ENCODE peak calls at places on chromosomes 3 and 15, in ten cellular contexts. Z, J, Q, M, Y, A, N, K, W and X are unnamed samples.

GRCh38 chr3:131350506-131350905 is 31.1 kb upstream of the NUDT16 start:
- DNase-seq in Z (no peak), J (no peak), Q (no peak), M (no peak), Y (no peak), A (no peak), N (peak), K (no peak), W (peak), X (peak)

GRCh38 chr3:115571413-115571812 is 51.9 kb upstream of the GAP43 start:
- DNase-seq in Z (no peak), J (no peak), Q (no peak), M (no peak), Y (no peak), A (no peak), N (no peak), K (no peak), W (no peak), X (no peak)

GRCh38 chr3:172543419-172543818 is 20.2 kb upstream of the TNFSF10 start:
- DNase-seq in Z (no peak), J (no peak), Q (no peak), M (no peak), Y (no peak), A (no peak), N (no peak), K (no peak), W (no peak), X (no peak)

GRCh38 chr3:9622438-9622837 is 26.9 kb upstream of the MTMR14 start:
- DNase-seq in Z (no peak), J (peak), Q (no peak), M (no peak), Y (no peak), A (no peak), N (no peak), K (no peak), W (no peak), X (no peak)

GRCh38 chr3:118196183-118196582 is 838.5 kb downstream of the IGSF11 start:
- DNase-seq in Z (no peak), J (no peak), Q (no peak), M (no peak), Y (no peak), A (no peak), N (no peak), K (no peak), W (no peak), X (no peak)

GRCh38 chr15:95606551-95606950 is 723.9 kb upstream of the NR2F2 start:
- DNase-seq in Z (no peak), J (no peak), Q (no peak), M (no peak), Y (no peak), A (no peak), N (no peak), K (no peak), W (no peak), X (no peak)

GRCh38 chr3:173287361-173287760 is 110.2 kb upstream of the NLGN1 start:
- DNase-seq in Z (no peak), J (no peak), Q (no peak), M (no peak), Y (no peak), A (no peak), N (no peak), K (no peak), W (no peak), X (no peak)

GRCh38 chr3:120013481-120013880 is 80.8 kb downstream of the GSK3B start:
- DNase-seq in Z (no peak), J (no peak), Q (no peak), M (no peak), Y (no peak), A (no peak), N (peak), K (no peak), W (peak), X (no peak)

GRCh38 chr3:7504886-7505775 is 644.2 kb downstream of the GRM7 start:
- DNase-seq in Z (no peak), J (no peak), Q (no peak), M (no peak), Y (no peak), A (peak), N (peak), K (no peak), W (peak), X (peak)

GRCh38 chr3:158801200-158801599 is 654 bp upstream of the MFSD1 start:
- DNase-seq in Z (no peak), J (no peak), Q (no peak), M (peak), Y (no peak), A (no peak), N (peak), K (no peak), W (no peak), X (no peak)

GRCh38 chr15:65460948-65461347 is 38.2 kb upstream of the IGDCC4 start:
- DNase-seq in Z (no peak), J (no peak), Q (no peak), M (no peak), Y (no peak), A (peak), N (peak), K (no peak), W (peak), X (no peak)

GRCh38 chr15:39596358-39597051 is 15.6 kb downstream of the THBS1 start:
- DNase-seq in Z (no peak), J (no peak), Q (peak), M (no peak), Y (no peak), A (no peak), N (peak), K (no peak), W (no peak), X (no peak)

GRCh38 chr3:43699864-43700263 is 9.1 kb downstream of the ABHD5 start:
- DNase-seq in Z (no peak), J (no peak), Q (no peak), M (no peak), Y (peak), A (no peak), N (no peak), K (no peak), W (no peak), X (peak)

GRCh38 chr15:95669146-95669922 is 661.2 kb upstream of the NR2F2 start:
- DNase-seq in Z (no peak), J (peak), Q (no peak), M (no peak), Y (peak), A (no peak), N (no peak), K (no peak), W (no peak), X (no peak)

GRCh38 chr15:101445562-101446526 is 43.7 kb downstream of the PCSK6 start:
- DNase-seq in Z (no peak), J (no peak), Q (no peak), M (no peak), Y (no peak), A (no peak), N (peak), K (no peak), W (peak), X (peak)

GRCh38 chr3:66037330-66037985 is 1.3 kb downstream of the MAGI1 start:
- DNase-seq in Z (no peak), J (peak), Q (no peak), M (peak), Y (peak), A (no peak), N (peak), K (peak), W (peak), X (peak)

GRCh38 chr3:149736180-149737100 is 15.8 kb downstream of the COMMD2 start:
- DNase-seq in Z (no peak), J (no peak), Q (peak), M (no peak), Y (no peak), A (peak), N (peak), K (no peak), W (peak), X (peak)

GRCh38 chr3:63763156-63763555 is 55.9 kb upstream of the C3orf49 start:
- DNase-seq in Z (no peak), J (no peak), Q (peak), M (no peak), Y (no peak), A (no peak), N (peak), K (no peak), W (peak), X (no peak)

GRCh38 chr15:69576035-69576526 is 123.5 kb downstream of the RPLP1 start:
- DNase-seq in Z (no peak), J (peak), Q (no peak), M (peak), Y (peak), A (no peak), N (no peak), K (no peak), W (no peak), X (peak)
- TF ChIP-seq CTCF in Z (peak), J (peak), Q (peak), M (peak), Y (peak), A (peak), N (peak), K (peak), W (peak), X (peak)

GRCh38 chr3:4978259-4978965 is 825 bp upstream of the BHLHE40 start:
- DNase-seq in Z (peak), J (peak), Q (peak), M (peak), Y (peak), A (peak), N (peak), K (peak), W (peak), X (peak)

GRCh38 chr3:4978966-4979400 is 254 bp upstream of the BHLHE40 start:
- DNase-seq in Z (peak), J (peak), Q (peak), M (peak), Y (peak), A (no peak), N (peak), K (peak), W (peak), X (peak)

GRCh38 chr3:4979401-4980228 is at the start of gene BHLHE40:
- DNase-seq in Z (no peak), J (no peak), Q (no peak), M (peak), Y (peak), A (no peak), N (no peak), K (no peak), W (no peak), X (no peak)

GRCh38 chr3:4977001-4977888 is 2.0 kb upstream of the BHLHE40 start:
- DNase-seq in Z (no peak), J (peak), Q (no peak), M (peak), Y (peak), A (no peak), N (peak), K (peak), W (peak), X (peak)

DNA sequence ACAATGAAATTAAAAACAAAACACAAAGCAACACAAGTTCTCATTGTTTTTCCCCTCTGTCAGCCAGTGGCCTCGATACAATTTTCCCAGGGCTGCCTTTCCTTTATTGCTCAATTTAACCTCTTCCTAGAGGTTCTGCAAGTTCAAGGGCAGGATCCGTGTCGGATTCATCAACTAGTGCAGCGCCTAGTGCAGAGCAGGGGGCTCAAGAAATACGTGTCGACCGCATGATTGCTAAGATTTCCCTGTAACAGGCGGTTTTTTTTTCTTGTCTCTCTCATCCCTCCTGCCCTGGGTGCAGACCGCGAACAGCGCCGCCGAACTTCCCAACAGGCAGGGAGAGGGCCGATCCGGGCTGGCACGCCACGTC is 1.4 kb upstream of the BHLHE40 start:
- DNase-seq in Z (no peak), J (no peak), Q (no peak), M (no peak), Y (no peak), A (no peak), N (no peak), K (no peak), W (no peak), X (peak)
- TF ChIP-seq CTCF in Z (no peak), J (no peak), Q (no peak), M (no peak), Y (no peak), A (no peak), N (no peak), K (no peak), W (no peak), X (no peak)

DNA sequence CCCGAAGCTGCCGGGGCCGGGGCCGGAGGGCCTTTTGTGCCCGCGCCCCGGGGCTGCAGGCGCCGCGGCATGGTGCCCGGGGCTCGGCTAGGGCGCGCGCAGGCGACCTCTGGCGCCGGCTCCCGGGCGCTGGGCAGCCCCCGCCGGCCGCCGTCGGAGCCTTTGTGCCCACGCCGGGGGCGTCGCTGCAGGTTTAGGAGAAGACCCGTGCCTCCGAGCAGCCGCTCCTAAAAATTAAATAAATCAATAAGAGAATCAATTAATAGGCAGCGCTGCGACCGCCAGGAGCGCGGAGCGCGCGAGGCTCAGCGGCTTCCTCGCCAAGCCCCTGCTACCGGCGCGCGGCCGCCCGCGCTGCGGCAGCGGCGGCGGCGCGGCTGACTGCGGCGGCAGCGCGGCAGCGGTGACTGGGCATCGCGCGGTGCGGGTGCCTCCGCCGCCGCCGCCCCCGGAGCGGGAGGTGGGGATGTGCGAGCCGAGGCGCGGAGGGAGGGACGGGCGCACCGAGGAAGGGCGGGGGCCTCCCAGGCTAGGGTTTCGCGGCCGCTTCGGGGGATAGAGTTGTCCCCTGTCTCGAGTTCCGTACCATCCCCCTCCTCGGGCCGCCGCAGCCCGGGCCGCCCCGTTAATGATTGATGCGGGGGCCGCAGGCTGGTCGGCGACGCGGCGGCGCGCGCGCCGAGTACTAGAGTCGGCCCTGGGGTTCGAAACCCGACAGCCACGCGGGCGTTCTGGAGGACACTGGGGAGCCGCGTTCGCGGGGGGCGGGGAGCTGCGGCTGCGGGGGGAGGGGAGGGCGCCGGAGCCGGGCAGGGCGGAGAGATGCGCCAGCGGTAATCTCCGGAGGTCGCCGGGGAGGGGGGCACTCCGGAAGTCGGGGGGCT is at the start of gene PAQR9:
- DNase-seq in Z (no peak), J (no peak), Q (no peak), M (no peak), Y (peak), A (no peak), N (peak), K (no peak), W (peak), X (no peak)
- TF ChIP-seq CTCF in Z (no peak), J (no peak), Q (no peak), M (no peak), Y (no peak), A (no peak), N (no peak), K (no peak), W (no peak), X (no peak)

GRCh38 chr3:38653685-38654537 is 4.4 kb upstream of the SCN5A start:
- DNase-seq in Z (no peak), J (no peak), Q (no peak), M (peak), Y (no peak), A (no peak), N (no peak), K (no peak), W (no peak), X (no peak)

GRCh38 chr3:38652934-38653333 is 3.4 kb upstream of the SCN5A start:
- DNase-seq in Z (no peak), J (no peak), Q (no peak), M (no peak), Y (no peak), A (no peak), N (no peak), K (no peak), W (no peak), X (no peak)

GRCh38 chr3:38658886-38659285 is 9.4 kb upstream of the SCN5A start:
- DNase-seq in Z (no peak), J (no peak), Q (no peak), M (no peak), Y (no peak), A (no peak), N (no peak), K (no peak), W (no peak), X (no peak)

GRCh38 chr3:38657369-38657768 is 7.9 kb upstream of the SCN5A start:
- DNase-seq in Z (no peak), J (no peak), Q (no peak), M (no peak), Y (no peak), A (no peak), N (no peak), K (no peak), W (no peak), X (no peak)

DNA sequence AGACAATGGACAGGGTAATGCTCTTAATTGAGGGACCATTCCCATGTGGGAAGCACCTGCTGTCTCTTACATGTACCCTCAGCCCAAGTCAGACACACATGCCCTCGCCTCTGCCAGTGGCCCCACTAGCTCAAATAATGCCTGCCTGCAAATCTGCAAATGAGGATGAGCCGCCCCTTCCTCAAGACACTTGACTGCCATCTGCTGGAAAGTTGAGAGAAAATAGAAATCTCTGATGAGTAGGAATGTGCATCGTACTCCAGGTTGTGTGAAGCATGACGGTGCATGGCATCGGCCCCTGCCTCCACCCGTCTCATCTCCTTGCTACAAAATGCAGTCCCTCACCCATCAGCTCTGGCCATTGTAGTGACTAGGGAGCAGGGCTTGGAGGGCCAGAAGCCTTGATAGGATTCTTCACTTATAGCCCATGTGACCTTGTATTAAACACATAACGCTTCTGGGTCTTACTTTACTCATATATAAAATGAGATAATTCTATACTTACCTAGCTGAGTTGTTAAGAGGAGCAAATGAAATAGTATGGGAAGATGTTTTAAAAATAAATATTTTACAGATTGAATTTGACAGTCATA is 6.3 kb upstream of the SCN5A start:
- DNase-seq in Z (peak), J (no peak), Q (no peak), M (no peak), Y (no peak), A (peak), N (peak), K (no peak), W (peak), X (peak)
- TF ChIP-seq CTCF in Z (peak), J (no peak), Q (peak), M (peak), Y (peak), A (peak), N (peak), K (no peak), W (peak), X (peak)